ENCODE peak calls at places on chromosomes 5 and 9, in seven cellular contexts. J, V, S, O, F, M and Z are unnamed samples.

GRCh38 chr5:38403407-38403806 is 145.0 kb downstream of the EGFLAM start:
- DNase-seq in J (no peak), V (no peak), S (no peak), O (no peak), F (no peak), M (no peak), Z (peak)

GRCh38 chr9:68416891-68417570 is 60.6 kb downstream of the PGM5 start:
- DNase-seq in J (no peak), V (no peak), S (no peak), O (peak), F (no peak), M (no peak), Z (no peak)

GRCh38 chr9:12554636-12555035 is 138.5 kb upstream of the TYRP1 start:
- DNase-seq in J (no peak), V (no peak), S (no peak), O (peak), F (no peak), M (peak), Z (no peak)

GRCh38 chr9:94135222-94135621 is 51.0 kb downstream of the PTPDC1 start:
- DNase-seq in J (peak), V (no peak), S (peak), O (no peak), F (peak), M (no peak), Z (peak)

GRCh38 chr9:120892748-120893584 is 16.0 kb upstream of the PHF19 start:
- DNase-seq in J (no peak), V (no peak), S (no peak), O (peak), F (no peak), M (no peak), Z (no peak)

GRCh38 chr9:113580041-113580953 is 116.8 kb downstream of the RGS3 start:
- DNase-seq in J (no peak), V (peak), S (peak), O (peak), F (peak), M (peak), Z (peak)

GRCh38 chr9:35756275-35756742 is 2.2 kb upstream of the MSMP start:
- DNase-seq in J (no peak), V (peak), S (no peak), O (no peak), F (peak), M (peak), Z (no peak)

GRCh38 chr9:133839822-133840329 is 101.7 kb upstream of the SARDH start:
- DNase-seq in J (no peak), V (no peak), S (no peak), O (peak), F (no peak), M (no peak), Z (no peak)

GRCh38 chr5:91339053-91339710 is 43.9 kb downstream of the ARRDC3 start:
- DNase-seq in J (no peak), V (no peak), S (no peak), O (no peak), F (no peak), M (no peak), Z (no peak)

GRCh38 chr5:42634575-42634974 is 122.0 kb upstream of the CCDC152 start:
- DNase-seq in J (no peak), V (no peak), S (no peak), O (no peak), F (no peak), M (no peak), Z (no peak)

GRCh38 chr9:124257070-124257864 is 482 bp upstream of the NEK6 start:
- DNase-seq in J (no peak), V (peak), S (no peak), O (peak), F (peak), M (no peak), Z (no peak)

GRCh38 chr5:178350361-178351220 is 118.0 kb upstream of the PHYKPL start:
- DNase-seq in J (no peak), V (peak), S (no peak), O (peak), F (no peak), M (no peak), Z (no peak)

GRCh38 chr9:19161257-19162025 is 34.1 kb upstream of the PLIN2 start:
- DNase-seq in J (peak), V (no peak), S (peak), O (peak), F (peak), M (peak), Z (peak)

GRCh38 chr9:89593776-89594427 is 10.9 kb upstream of the GADD45G start:
- DNase-seq in J (peak), V (no peak), S (no peak), O (peak), F (no peak), M (peak), Z (no peak)

GRCh38 chr9:125121156-125121555 is 22.2 kb downstream of the SCAI start:
- DNase-seq in J (no peak), V (no peak), S (no peak), O (no peak), F (no peak), M (no peak), Z (no peak)

GRCh38 chr9:84742261-84742660 is 72.7 kb downstream of the NTRK2 start:
- DNase-seq in J (no peak), V (no peak), S (no peak), O (no peak), F (no peak), M (no peak), Z (no peak)

GRCh38 chr5:78367318-78367991 is 7.0 kb downstream of the SCAMP1 start:
- DNase-seq in J (no peak), V (no peak), S (no peak), O (peak), F (no peak), M (no peak), Z (no peak)

GRCh38 chr5:116075117-116075910 is 9.5 kb upstream of the COMMD10 start:
- DNase-seq in J (no peak), V (no peak), S (no peak), O (peak), F (no peak), M (no peak), Z (no peak)

GRCh38 chr9:87701931-87702421 is 23.9 kb upstream of the CTSL start:
- DNase-seq in J (no peak), V (no peak), S (no peak), O (no peak), F (no peak), M (no peak), Z (no peak)

GRCh38 chr5:115749016-115749415 is 67.4 kb downstream of the CDO1 start:
- DNase-seq in J (no peak), V (no peak), S (no peak), O (no peak), F (no peak), M (no peak), Z (no peak)

GRCh38 chr5:27406020-27406419 is 367.6 kb upstream of the CDH9 start:
- DNase-seq in J (no peak), V (no peak), S (no peak), O (no peak), F (no peak), M (no peak), Z (no peak)

GRCh38 chr5:127957183-127957582 is 126.4 kb upstream of the SLC12A2 start:
- DNase-seq in J (no peak), V (peak), S (peak), O (no peak), F (peak), M (no peak), Z (no peak)

GRCh38 chr9:4371108-4371507 is 71.2 kb upstream of the GLIS3 start:
- DNase-seq in J (no peak), V (no peak), S (no peak), O (peak), F (no peak), M (no peak), Z (no peak)

GRCh38 chr9:68780735-68781134 is 75.7 kb downstream of the PIP5K1B start:
- DNase-seq in J (no peak), V (no peak), S (no peak), O (no peak), F (no peak), M (no peak), Z (no peak)

GRCh38 chr5:178590141-178590923 is at the start of gene COL23A1:
- DNase-seq in J (peak), V (peak), S (peak), O (peak), F (peak), M (peak), Z (peak)

GRCh38 chr5:180817847-180818246 is 15.2 kb upstream of the MGAT1 start:
- DNase-seq in J (no peak), V (no peak), S (no peak), O (no peak), F (peak), M (peak), Z (no peak)

GRCh38 chr5:127830157-127830556 is 127.0 kb downstream of the CCDC192 start:
- DNase-seq in J (no peak), V (no peak), S (no peak), O (no peak), F (no peak), M (no peak), Z (no peak)

GRCh38 chr5:77679791-77680190 is 41.3 kb upstream of the OTP start:
- DNase-seq in J (no peak), V (no peak), S (no peak), O (peak), F (no peak), M (no peak), Z (no peak)

GRCh38 chr5:117177302-117177701 is 602.7 kb upstream of the SEMA6A start:
- DNase-seq in J (no peak), V (no peak), S (no peak), O (no peak), F (no peak), M (no peak), Z (no peak)

GRCh38 chr5:37735649-37736347 is 104.0 kb downstream of the GDNF start:
- DNase-seq in J (no peak), V (no peak), S (no peak), O (no peak), F (no peak), M (no peak), Z (no peak)

GRCh38 chr5:178460598-178461425 is 129.4 kb downstream of the COL23A1 start:
- DNase-seq in J (peak), V (peak), S (peak), O (peak), F (no peak), M (peak), Z (peak)

GRCh38 chr5:56335212-56335611 is 102.1 kb upstream of the ANKRD55 start:
- DNase-seq in J (no peak), V (no peak), S (no peak), O (no peak), F (no peak), M (no peak), Z (no peak)

GRCh38 chr9:112624711-112625707 is 92.9 kb downstream of the INIP start:
- DNase-seq in J (no peak), V (no peak), S (no peak), O (no peak), F (no peak), M (no peak), Z (no peak)

GRCh38 chr5:139648205-139649081 is at the start of gene CXXC5:
- DNase-seq in J (peak), V (peak), S (no peak), O (peak), F (peak), M (peak), Z (no peak)

GRCh38 chr9:107770716-107771115 is 281.1 kb upstream of the KLF4 start:
- DNase-seq in J (no peak), V (no peak), S (no peak), O (no peak), F (no peak), M (no peak), Z (no peak)

GRCh38 chr5:10259916-10260315 is 9.8 kb downstream of the CCT5 start:
- DNase-seq in J (no peak), V (no peak), S (no peak), O (no peak), F (no peak), M (no peak), Z (no peak)
- TF ChIP-seq POLR2A in J (no peak), V (no peak), S (no peak), O (peak), F (no peak), M (no peak), Z (no peak)

DNA sequence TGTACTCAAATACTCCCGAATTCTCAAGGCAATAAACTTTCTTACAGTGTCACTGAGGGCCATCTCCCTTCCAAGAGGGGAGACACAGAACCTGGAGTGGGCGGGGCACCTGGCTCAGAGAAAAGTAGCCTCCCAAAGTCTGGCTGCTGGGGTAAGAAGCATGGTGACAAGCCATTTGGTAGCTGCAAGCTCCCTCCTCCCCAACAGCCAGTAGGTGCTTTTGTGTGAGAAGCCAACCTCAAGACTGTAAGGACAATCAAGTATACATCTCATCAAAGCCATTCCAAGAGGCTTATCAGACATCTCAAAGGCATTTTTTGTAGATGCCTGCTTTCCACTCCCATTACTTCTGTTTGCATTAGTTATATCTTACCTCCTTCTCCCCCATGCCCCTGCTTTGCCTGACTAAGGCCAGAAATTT is 1.4 kb downstream of the DAB2 start:
- DNase-seq in J (peak), V (no peak), S (no peak), O (no peak), F (no peak), M (no peak), Z (peak)
- H3K4me3 ChIP-seq in J (peak), V (peak), S (peak), O (no peak), F (peak), M (peak), Z (peak)

DNA sequence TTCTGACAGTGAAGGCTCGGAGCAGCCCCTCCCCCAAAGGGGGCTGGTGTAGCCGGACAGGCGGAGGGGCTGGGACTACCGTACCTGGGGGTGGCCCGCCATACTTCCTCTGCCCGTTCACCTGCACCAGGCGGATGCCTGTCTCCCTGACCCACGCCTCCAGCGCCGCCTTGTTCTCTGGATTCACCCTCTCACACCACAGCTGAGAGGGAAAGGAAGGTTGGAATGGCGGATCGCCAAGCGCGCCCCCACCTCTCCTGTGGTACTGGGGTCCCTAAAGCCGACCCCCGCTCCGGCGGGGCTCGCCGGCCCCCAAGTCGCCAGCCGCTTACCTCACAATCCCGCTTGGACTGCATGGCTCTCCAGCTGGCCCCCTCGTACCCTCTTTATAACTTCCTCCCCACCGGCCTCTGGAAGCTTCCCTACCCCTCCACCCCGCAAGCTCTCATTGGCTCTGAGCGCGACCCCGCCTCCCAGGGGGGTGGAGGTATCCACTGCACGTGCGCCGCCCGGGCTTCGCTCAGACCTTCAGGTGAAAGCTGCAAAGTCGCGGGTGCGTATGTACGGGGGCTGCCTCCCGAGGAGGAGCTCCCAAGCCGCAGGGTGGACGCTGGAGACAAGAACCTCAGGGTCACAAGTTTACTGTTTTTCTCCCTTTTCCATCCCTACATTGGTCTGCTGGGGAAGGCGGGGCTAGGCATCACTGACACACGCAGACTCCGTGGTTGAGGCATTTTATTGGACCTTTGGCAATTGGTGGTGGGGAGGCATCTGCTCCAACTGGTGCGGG is at the start of gene DND1:
- DNase-seq in J (peak), V (no peak), S (no peak), O (peak), F (no peak), M (no peak), Z (no peak)
- TF ChIP-seq POLR2A in J (no peak), V (no peak), S (no peak), O (no peak), F (no peak), M (no peak), Z (no peak)

GRCh38 chr5:88886756-88887741 is 4.1 kb upstream of the MEF2C start:
- DNase-seq in J (no peak), V (no peak), S (no peak), O (no peak), F (no peak), M (no peak), Z (no peak)
- H3K4me3 ChIP-seq in J (no peak), V (peak), S (peak), O (no peak), F (peak), M (no peak), Z (no peak)